ENCODE peak calls at places on chromosomes 7 and 10, in five cellular contexts. One of them, this sample, is unnamed.

GRCh38 chr7:130290745-130291144 is 2.2 kb upstream of the CPA4 start:
- DNase-seq in kidney epithelial cell: peak; percentile 74
- DNase-seq in stimulated activated CD4-positive, alpha-beta T cell treated with anti-CD3 and anti-CD28 coated beads, TNF-alpha, amount 100 ng/mL, for 48 hours: no peak
- DNase-seq in MCF 10A: peak; percentile 88
- DNase-seq in Caki2: peak; percentile 56
- DNase-seq in this sample: peak; percentile 60

GRCh38 chr7:80243425-80243824 is 108.8 kb downstream of the GNAI1 start:
- DNase-seq in kidney epithelial cell: no peak
- DNase-seq in MCF 10A: peak; percentile 5
- DNase-seq in stimulated activated CD4-positive, alpha-beta T cell treated with anti-CD3 and anti-CD28 coated beads, TNF-alpha, amount 100 ng/mL, for 48 hours: no peak
- DNase-seq in Caki2: no peak
- DNase-seq in this sample: no peak

GRCh38 chr10:86979977-86980448 is 11.7 kb downstream of the ADIRF start:
- DNase-seq in stimulated activated CD4-positive, alpha-beta T cell treated with anti-CD3 and anti-CD28 coated beads, TNF-alpha, amount 100 ng/mL, for 48 hours: no peak
- DNase-seq in MCF 10A: peak; percentile 36
- DNase-seq in kidney epithelial cell: no peak
- DNase-seq in Caki2: no peak
- DNase-seq in this sample: no peak

GRCh38 chr7:156820445-156821063 is 72.4 kb downstream of the LMBR1 start:
- DNase-seq in Caki2: no peak
- DNase-seq in stimulated activated CD4-positive, alpha-beta T cell treated with anti-CD3 and anti-CD28 coated beads, TNF-alpha, amount 100 ng/mL, for 48 hours: no peak
- DNase-seq in MCF 10A: no peak
- DNase-seq in kidney epithelial cell: no peak
- DNase-seq in this sample: no peak

GRCh38 chr10:86266446-86267242 is 100.0 kb downstream of the GRID1 start:
- DNase-seq in MCF 10A: no peak
- DNase-seq in stimulated activated CD4-positive, alpha-beta T cell treated with anti-CD3 and anti-CD28 coated beads, TNF-alpha, amount 100 ng/mL, for 48 hours: no peak
- DNase-seq in Caki2: no peak
- DNase-seq in kidney epithelial cell: no peak
- DNase-seq in this sample: no peak

GRCh38 chr7:140231779-140232491 is 55.2 kb upstream of the KDM7A start:
- DNase-seq in MCF 10A: peak; percentile 14
- DNase-seq in kidney epithelial cell: no peak
- DNase-seq in Caki2: no peak
- DNase-seq in stimulated activated CD4-positive, alpha-beta T cell treated with anti-CD3 and anti-CD28 coated beads, TNF-alpha, amount 100 ng/mL, for 48 hours: no peak
- DNase-seq in this sample: no peak

GRCh38 chr7:106329971-106330733 is 45.4 kb upstream of the NAMPT start:
- DNase-seq in MCF 10A: peak; percentile 51
- DNase-seq in Caki2: peak; percentile 24
- DNase-seq in stimulated activated CD4-positive, alpha-beta T cell treated with anti-CD3 and anti-CD28 coated beads, TNF-alpha, amount 100 ng/mL, for 48 hours: no peak
- DNase-seq in kidney epithelial cell: no peak
- DNase-seq in this sample: no peak

GRCh38 chr10:103171278-103171677 is 21.8 kb downstream of the NT5C2 start:
- DNase-seq in stimulated activated CD4-positive, alpha-beta T cell treated with anti-CD3 and anti-CD28 coated beads, TNF-alpha, amount 100 ng/mL, for 48 hours: no peak
- DNase-seq in MCF 10A: no peak
- DNase-seq in Caki2: no peak
- DNase-seq in kidney epithelial cell: no peak
- DNase-seq in this sample: no peak

GRCh38 chr7:148621563-148621962 is 31.0 kb downstream of the C7orf33 start:
- DNase-seq in stimulated activated CD4-positive, alpha-beta T cell treated with anti-CD3 and anti-CD28 coated beads, TNF-alpha, amount 100 ng/mL, for 48 hours: no peak
- DNase-seq in MCF 10A: no peak
- DNase-seq in Caki2: no peak
- DNase-seq in kidney epithelial cell: no peak
- DNase-seq in this sample: no peak

GRCh38 chr10:132521466-132522102 is 16.0 kb upstream of the INPP5A start:
- DNase-seq in stimulated activated CD4-positive, alpha-beta T cell treated with anti-CD3 and anti-CD28 coated beads, TNF-alpha, amount 100 ng/mL, for 48 hours: no peak
- DNase-seq in MCF 10A: no peak
- DNase-seq in Caki2: no peak
- DNase-seq in kidney epithelial cell: no peak
- DNase-seq in this sample: no peak

GRCh38 chr10:49649294-49649693 is 30.2 kb upstream of the C10orf53 start:
- DNase-seq in MCF 10A: no peak
- DNase-seq in kidney epithelial cell: no peak
- DNase-seq in Caki2: no peak
- DNase-seq in stimulated activated CD4-positive, alpha-beta T cell treated with anti-CD3 and anti-CD28 coated beads, TNF-alpha, amount 100 ng/mL, for 48 hours: no peak
- DNase-seq in this sample: no peak

GRCh38 chr10:5510281-5511072 is 11.1 kb upstream of the CALML5 start:
- DNase-seq in kidney epithelial cell: no peak
- DNase-seq in stimulated activated CD4-positive, alpha-beta T cell treated with anti-CD3 and anti-CD28 coated beads, TNF-alpha, amount 100 ng/mL, for 48 hours: no peak
- DNase-seq in MCF 10A: no peak
- DNase-seq in Caki2: no peak
- DNase-seq in this sample: no peak

GRCh38 chr10:105140600-105140999 is 499.5 kb downstream of the SORCS3 start:
- DNase-seq in stimulated activated CD4-positive, alpha-beta T cell treated with anti-CD3 and anti-CD28 coated beads, TNF-alpha, amount 100 ng/mL, for 48 hours: no peak
- DNase-seq in Caki2: no peak
- DNase-seq in MCF 10A: no peak
- DNase-seq in kidney epithelial cell: no peak
- DNase-seq in this sample: no peak

GRCh38 chr7:84013616-84014240 is 180.9 kb downstream of the SEMA3A start:
- DNase-seq in stimulated activated CD4-positive, alpha-beta T cell treated with anti-CD3 and anti-CD28 coated beads, TNF-alpha, amount 100 ng/mL, for 48 hours: no peak
- DNase-seq in MCF 10A: peak; percentile 29
- DNase-seq in Caki2: no peak
- DNase-seq in kidney epithelial cell: no peak
- DNase-seq in this sample: no peak

GRCh38 chr10:103839867-103840746 is 15.3 kb downstream of the SH3PXD2A start:
- DNase-seq in MCF 10A: no peak
- DNase-seq in stimulated activated CD4-positive, alpha-beta T cell treated with anti-CD3 and anti-CD28 coated beads, TNF-alpha, amount 100 ng/mL, for 48 hours: no peak
- DNase-seq in kidney epithelial cell: no peak
- DNase-seq in Caki2: no peak
- DNase-seq in this sample: no peak

GRCh38 chr7:151137076-151137611 is 30.4 kb downstream of the GBX1 start:
- DNase-seq in Caki2: no peak
- DNase-seq in kidney epithelial cell: no peak
- DNase-seq in MCF 10A: no peak
- DNase-seq in stimulated activated CD4-positive, alpha-beta T cell treated with anti-CD3 and anti-CD28 coated beads, TNF-alpha, amount 100 ng/mL, for 48 hours: no peak
- DNase-seq in this sample: no peak

GRCh38 chr7:71775648-71776047 is 636.5 kb downstream of the CALN1 start:
- DNase-seq in kidney epithelial cell: no peak
- DNase-seq in stimulated activated CD4-positive, alpha-beta T cell treated with anti-CD3 and anti-CD28 coated beads, TNF-alpha, amount 100 ng/mL, for 48 hours: no peak
- DNase-seq in MCF 10A: no peak
- DNase-seq in Caki2: no peak
- DNase-seq in this sample: no peak

GRCh38 chr7:141571059-141571458 is 19.8 kb downstream of the AGK start:
- DNase-seq in kidney epithelial cell: no peak
- DNase-seq in Caki2: no peak
- DNase-seq in stimulated activated CD4-positive, alpha-beta T cell treated with anti-CD3 and anti-CD28 coated beads, TNF-alpha, amount 100 ng/mL, for 48 hours: no peak
- DNase-seq in MCF 10A: no peak
- DNase-seq in this sample: no peak

GRCh38 chr10:91974960-91975359 is 51.4 kb downstream of the BTAF1 start:
- DNase-seq in MCF 10A: no peak
- DNase-seq in kidney epithelial cell: no peak
- DNase-seq in Caki2: no peak
- DNase-seq in stimulated activated CD4-positive, alpha-beta T cell treated with anti-CD3 and anti-CD28 coated beads, TNF-alpha, amount 100 ng/mL, for 48 hours: no peak
- DNase-seq in this sample: peak; percentile 58

GRCh38 chr7:33388332-33388731 is 259.0 kb downstream of the BBS9 start:
- DNase-seq in MCF 10A: no peak
- DNase-seq in stimulated activated CD4-positive, alpha-beta T cell treated with anti-CD3 and anti-CD28 coated beads, TNF-alpha, amount 100 ng/mL, for 48 hours: no peak
- DNase-seq in kidney epithelial cell: no peak
- DNase-seq in Caki2: no peak
- DNase-seq in this sample: no peak

GRCh38 chr7:155998766-155999630 is 186.7 kb upstream of the SHH start:
- DNase-seq in MCF 10A: no peak
- DNase-seq in stimulated activated CD4-positive, alpha-beta T cell treated with anti-CD3 and anti-CD28 coated beads, TNF-alpha, amount 100 ng/mL, for 48 hours: no peak
- DNase-seq in Caki2: no peak
- DNase-seq in kidney epithelial cell: no peak
- DNase-seq in this sample: no peak

GRCh38 chr7:100191775-100192174 is 14.1 kb downstream of the STAG3 start:
- DNase-seq in Caki2: no peak
- DNase-seq in stimulated activated CD4-positive, alpha-beta T cell treated with anti-CD3 and anti-CD28 coated beads, TNF-alpha, amount 100 ng/mL, for 48 hours: no peak
- DNase-seq in kidney epithelial cell: no peak
- DNase-seq in MCF 10A: peak; percentile 6
- DNase-seq in this sample: no peak

GRCh38 chr10:71244638-71245419 is 32.5 kb downstream of the UNC5B start:
- DNase-seq in kidney epithelial cell: no peak
- DNase-seq in Caki2: no peak
- DNase-seq in MCF 10A: peak; percentile 58
- DNase-seq in stimulated activated CD4-positive, alpha-beta T cell treated with anti-CD3 and anti-CD28 coated beads, TNF-alpha, amount 100 ng/mL, for 48 hours: no peak
- DNase-seq in this sample: no peak

GRCh38 chr10:5545011-5545410 is 20.2 kb downstream of the CALML3 start:
- DNase-seq in stimulated activated CD4-positive, alpha-beta T cell treated with anti-CD3 and anti-CD28 coated beads, TNF-alpha, amount 100 ng/mL, for 48 hours: no peak
- DNase-seq in MCF 10A: no peak
- DNase-seq in Caki2: no peak
- DNase-seq in kidney epithelial cell: no peak
- DNase-seq in this sample: no peak

GRCh38 chr10:112446055-112446854 is 459 bp downstream of the ZDHHC6 start:
- DNase-seq in stimulated activated CD4-positive, alpha-beta T cell treated with anti-CD3 and anti-CD28 coated beads, TNF-alpha, amount 100 ng/mL, for 48 hours: no peak
- DNase-seq in kidney epithelial cell: no peak
- DNase-seq in MCF 10A: peak; percentile 19
- DNase-seq in Caki2: peak; percentile 6
- DNase-seq in this sample: peak; percentile 74

GRCh38 chr7:137850586-137850985 is 3.8 kb upstream of the DGKI start:
- DNase-seq in MCF 10A: no peak
- DNase-seq in kidney epithelial cell: no peak
- DNase-seq in Caki2: no peak
- DNase-seq in stimulated activated CD4-positive, alpha-beta T cell treated with anti-CD3 and anti-CD28 coated beads, TNF-alpha, amount 100 ng/mL, for 48 hours: no peak
- DNase-seq in this sample: no peak

GRCh38 chr7:157386979-157387800 is 50.4 kb downstream of the DNAJB6 start:
- DNase-seq in kidney epithelial cell: no peak
- DNase-seq in stimulated activated CD4-positive, alpha-beta T cell treated with anti-CD3 and anti-CD28 coated beads, TNF-alpha, amount 100 ng/mL, for 48 hours: peak; percentile 78
- DNase-seq in Caki2: peak; percentile 60
- DNase-seq in MCF 10A: peak; percentile 86
- DNase-seq in this sample: peak; percentile 74

GRCh38 chr7:100215895-100216294 is 3.9 kb upstream of the PVRIG start:
- DNase-seq in MCF 10A: no peak
- DNase-seq in stimulated activated CD4-positive, alpha-beta T cell treated with anti-CD3 and anti-CD28 coated beads, TNF-alpha, amount 100 ng/mL, for 48 hours: no peak
- DNase-seq in Caki2: no peak
- DNase-seq in kidney epithelial cell: no peak
- DNase-seq in this sample: no peak

GRCh38 chr7:155816192-155816508 is 3.9 kb upstream of the SHH start:
- DNase-seq in Caki2: no peak
- DNase-seq in stimulated activated CD4-positive, alpha-beta T cell treated with anti-CD3 and anti-CD28 coated beads, TNF-alpha, amount 100 ng/mL, for 48 hours: no peak
- DNase-seq in kidney epithelial cell: no peak
- DNase-seq in MCF 10A: no peak
- DNase-seq in this sample: no peak